ENCODE peak calls at places on chromosome 6, in five cellular contexts. A is H9, O is trophoblast cell, Y is H1, P is neuronal stem cell. Q is an unnamed sample.

GRCh38 chr6:26195924-26196845 is 109.0 kb downstream of the HFE start:
- DNase-seq in A (no peak), P (no peak), O (no peak), Y (no peak), Q (peak)

GRCh38 chr6:112144145-112144926 is 56.9 kb downstream of the FAM229B start:
- DNase-seq in P (no peak), A (no peak), Y (no peak), O (no peak), Q (no peak)

GRCh38 chr6:141029908-141030307 is 1102.8 kb upstream of the GJE1 start:
- DNase-seq in O (no peak), P (no peak), A (no peak), Y (no peak), Q (no peak)

GRCh38 chr6:37283268-37283667 is 25.3 kb upstream of the TMEM217 start:
- DNase-seq in O (no peak), Y (no peak), A (no peak), P (no peak), Q (no peak)

GRCh38 chr6:53793318-53793975 is 1.4 kb upstream of the LRRC1 start:
- DNase-seq in A (peak), O (peak), P (peak), Y (no peak), Q (peak)

GRCh38 chr6:105319331-105319730 is 83.6 kb downstream of the PREP start:
- DNase-seq in A (no peak), P (no peak), O (no peak), Y (no peak), Q (no peak)

GRCh38 chr6:150876598-150876997 is 11.1 kb downstream of the MTHFD1L start:
- DNase-seq in Y (no peak), A (no peak), P (no peak), O (no peak), Q (no peak)

GRCh38 chr6:138795809-138796469 is at the start of gene ECT2L:
- DNase-seq in O (peak), A (peak), Y (peak), P (peak), Q (peak)

GRCh38 chr6:1424306-1424927 is 35.0 kb downstream of the FOXF2 start:
- DNase-seq in O (peak), Y (peak), A (peak), P (peak), Q (peak)

GRCh38 chr6:148999921-149000589 is 253.2 kb downstream of the UST start:
- DNase-seq in A (no peak), O (no peak), P (no peak), Y (no peak), Q (peak)

GRCh38 chr6:167341665-167342655 is 17.1 kb downstream of the TTLL2 start:
- DNase-seq in P (no peak), A (no peak), O (no peak), Y (no peak), Q (no peak)
- H2BK12ac ChIP-seq in P (no peak), A (no peak), O (no peak), Y (no peak), Q (no peak)

DNA sequence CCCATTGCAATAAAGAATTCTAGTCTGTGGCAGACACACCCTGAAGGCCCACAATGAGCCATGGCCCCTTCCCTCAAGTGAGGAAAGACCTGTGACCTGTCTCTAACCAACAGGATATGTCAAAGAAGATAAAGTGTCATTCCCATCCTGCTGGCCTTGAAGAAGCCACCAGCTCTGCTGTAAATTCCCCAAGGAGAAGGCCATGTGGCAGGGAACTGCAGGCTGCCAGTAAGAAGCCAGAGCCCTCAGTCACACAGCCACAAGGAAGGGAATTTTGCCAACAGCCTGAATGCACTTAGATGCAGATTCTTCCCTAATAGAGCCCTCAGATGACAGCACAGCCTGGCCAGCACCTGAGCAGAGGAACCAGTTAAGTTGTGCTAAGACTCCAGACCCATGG is 24.8 kb downstream of the VIP start:
- DNase-seq in P (no peak), O (no peak), A (no peak), Y (no peak), Q (no peak)
- H2BK12ac ChIP-seq in P (no peak), O (no peak), A (no peak), Y (no peak), Q (no peak)

DNA sequence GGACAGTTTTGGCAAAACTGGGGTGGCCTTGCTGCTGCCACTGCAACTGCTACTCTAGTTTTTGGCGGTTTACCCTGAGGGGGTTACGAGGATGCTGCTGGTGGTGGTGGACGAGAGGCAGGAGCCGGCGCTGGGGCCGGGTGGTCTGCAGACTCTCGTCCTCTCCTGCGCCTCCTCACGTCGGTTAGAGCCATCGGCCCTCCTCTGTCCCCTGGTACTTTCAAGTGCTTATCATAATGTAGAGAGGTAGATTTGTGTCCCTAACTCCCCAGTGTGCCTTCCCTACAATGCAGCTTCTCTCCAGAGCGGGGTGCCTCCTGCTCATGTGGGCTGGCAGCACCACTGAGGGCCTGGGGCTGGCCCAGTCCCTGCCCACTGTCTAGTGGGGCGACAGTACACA is 25.9 kb downstream of the PNLDC1 start:
- DNase-seq in A (no peak), O (no peak), Y (no peak), P (no peak), Q (no peak)
- H2BK12ac ChIP-seq in A (no peak), O (no peak), Y (no peak), P (no peak), Q (no peak)

GRCh38 chr6:146444195-146444594 is 99.4 kb upstream of the RAB32 start:
- DNase-seq in A (no peak), O (no peak), Y (no peak), P (no peak), Q (no peak)

GRCh38 chr6:146441907-146442306 is 101.7 kb upstream of the RAB32 start:
- DNase-seq in O (no peak), A (no peak), P (no peak), Y (no peak), Q (no peak)
- H2BK12ac ChIP-seq in O (no peak), A (no peak), P (no peak), Y (no peak), Q (no peak)

GRCh38 chr6:20773822-20774221 is 239.6 kb downstream of the CDKAL1 start:
- DNase-seq in O (no peak), A (no peak), P (no peak), Y (no peak), Q (no peak)
- H2BK12ac ChIP-seq in O (no peak), A (no peak), P (no peak), Y (no peak), Q (no peak)

DNA sequence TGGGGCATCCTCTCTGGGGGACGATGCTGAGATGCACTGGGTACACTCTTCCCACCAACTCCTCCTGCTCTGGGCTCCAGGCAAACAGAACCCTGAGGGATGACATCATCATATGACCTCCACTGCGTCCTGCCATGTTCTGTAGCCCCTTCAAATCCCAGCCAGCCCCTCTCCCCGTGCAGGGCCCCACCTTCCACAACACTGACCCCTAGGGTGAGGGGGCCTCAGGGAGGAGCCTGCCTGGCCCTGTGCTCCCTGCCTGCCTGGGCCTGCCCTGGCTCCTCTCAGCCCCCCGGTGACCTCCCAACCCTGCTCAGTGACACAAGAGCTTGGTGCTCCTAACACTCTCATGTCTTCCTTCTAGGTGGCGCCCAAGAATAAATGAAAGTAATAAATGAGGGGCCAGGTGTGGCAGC is 9.6 kb upstream of the SPDEF start:
- DNase-seq in P (no peak), Y (no peak), A (no peak), O (no peak), Q (no peak)
- H2BK12ac ChIP-seq in P (peak), Y (no peak), A (no peak), O (no peak), Q (no peak)

DNA sequence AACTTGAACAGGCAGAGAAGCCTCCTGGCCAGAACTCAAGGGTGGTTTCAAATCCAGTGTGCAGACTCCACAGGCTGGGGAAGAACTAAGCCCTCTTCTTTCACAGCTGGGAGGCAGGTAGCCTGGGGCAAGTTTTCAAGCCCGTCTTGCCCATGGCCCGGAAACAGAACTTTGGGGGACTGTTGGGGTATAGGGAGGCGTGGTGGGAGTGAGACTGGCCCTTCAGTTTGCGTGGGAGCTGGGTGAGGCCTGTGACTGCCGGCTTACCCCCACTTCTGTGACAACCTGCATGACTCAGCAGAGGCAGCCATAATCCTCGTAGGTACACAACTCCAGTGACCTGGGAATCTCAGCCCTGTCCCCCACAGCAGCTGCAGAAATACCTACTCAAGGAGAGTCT is 1125.7 kb downstream of the HACE1 start:
- DNase-seq in O (no peak), A (no peak), Y (no peak), P (no peak), Q (no peak)
- H2BK12ac ChIP-seq in O (no peak), A (no peak), Y (no peak), P (peak), Q (no peak)

GRCh38 chr6:14730654-14731053 is 515.2 kb upstream of the JARID2 start:
- DNase-seq in O (no peak), A (no peak), P (no peak), Y (no peak), Q (no peak)
- H2BK12ac ChIP-seq in O (no peak), A (no peak), P (no peak), Y (no peak), Q (peak)

GRCh38 chr6:64996301-64996700 is 710.7 kb downstream of the EYS start:
- DNase-seq in A (no peak), Y (no peak), O (no peak), P (no peak), Q (peak)

GRCh38 chr6:64985726-64986125 is 721.3 kb downstream of the EYS start:
- DNase-seq in A (no peak), P (no peak), Y (no peak), O (no peak), Q (peak)

GRCh38 chr6:64984947-64985346 is 722.1 kb downstream of the EYS start:
- DNase-seq in A (no peak), Y (no peak), P (peak), O (no peak), Q (peak)

GRCh38 chr6:64988148-64988547 is 718.9 kb downstream of the EYS start:
- DNase-seq in O (peak), Y (peak), P (no peak), A (no peak), Q (no peak)

GRCh38 chr6:64990652-64991304 is 716.2 kb downstream of the EYS start:
- DNase-seq in A (no peak), P (no peak), Y (no peak), O (no peak), Q (no peak)
- H2BK12ac ChIP-seq in A (no peak), P (no peak), Y (no peak), O (no peak), Q (no peak)